ENCODE peak calls at places on chromosome 1, in four cellular contexts. One of them, this sample, is unnamed.

GRCh38 chr1:224542783-224543440 is 73.2 kb upstream of the CNIH3 start:
- DNase-seq in activated T-cell treated with anti-CD3 and anti-CD28 coated beads for 24 hours: peak; percentile 15
- DNase-seq in HS-5: peak; percentile 99
- DNase-seq in NCI-H1436: no peak
- DNase-seq in this sample: peak; percentile 99

GRCh38 chr1:10867138-10867721 is 70.8 kb upstream of the CASZ1 start:
- DNase-seq in activated T-cell treated with anti-CD3 and anti-CD28 coated beads for 24 hours: peak; percentile 39
- DNase-seq in HS-5: no peak
- DNase-seq in NCI-H1436: peak; percentile 67
- DNase-seq in this sample: peak; percentile 51

GRCh38 chr1:53329183-53329544 is 1.3 kb upstream of the LRP8 start:
- DNase-seq in activated T-cell treated with anti-CD3 and anti-CD28 coated beads for 24 hours: no peak
- DNase-seq in HS-5: no peak
- DNase-seq in NCI-H1436: no peak
- DNase-seq in this sample: no peak

GRCh38 chr1:231818342-231818741 is 191.8 kb downstream of the DISC1 start:
- DNase-seq in activated T-cell treated with anti-CD3 and anti-CD28 coated beads for 24 hours: no peak
- DNase-seq in HS-5: no peak
- DNase-seq in NCI-H1436: peak; percentile 74
- DNase-seq in this sample: no peak

GRCh38 chr1:65440915-65441314 is 20.4 kb downstream of the LEPR start:
- DNase-seq in activated T-cell treated with anti-CD3 and anti-CD28 coated beads for 24 hours: no peak
- DNase-seq in HS-5: no peak
- DNase-seq in NCI-H1436: no peak
- DNase-seq in this sample: peak; percentile 91

GRCh38 chr1:44316231-44316759 is 38.8 kb downstream of the ERI3 start:
- DNase-seq in activated T-cell treated with anti-CD3 and anti-CD28 coated beads for 24 hours: no peak
- DNase-seq in HS-5: no peak
- DNase-seq in NCI-H1436: peak; percentile 73
- DNase-seq in this sample: no peak

GRCh38 chr1:160222521-160222920 is 17.3 kb downstream of the PEA15 start:
- DNase-seq in activated T-cell treated with anti-CD3 and anti-CD28 coated beads for 24 hours: no peak
- DNase-seq in HS-5: no peak
- DNase-seq in NCI-H1436: no peak
- DNase-seq in this sample: no peak

GRCh38 chr1:223143760-223144248 is 756 bp upstream of the TLR5 start:
- DNase-seq in activated T-cell treated with anti-CD3 and anti-CD28 coated beads for 24 hours: no peak
- DNase-seq in HS-5: no peak
- DNase-seq in NCI-H1436: peak; percentile 89
- DNase-seq in this sample: no peak

GRCh38 chr1:196400478-196401453 is 207.5 kb downstream of the KCNT2 start:
- DNase-seq in activated T-cell treated with anti-CD3 and anti-CD28 coated beads for 24 hours: no peak
- DNase-seq in HS-5: no peak
- DNase-seq in NCI-H1436: no peak
- DNase-seq in this sample: peak; percentile 82

GRCh38 chr1:42041031-42041430 is 112.2 kb upstream of the GUCA2B start:
- DNase-seq in activated T-cell treated with anti-CD3 and anti-CD28 coated beads for 24 hours: no peak
- DNase-seq in HS-5: no peak
- DNase-seq in NCI-H1436: no peak
- DNase-seq in this sample: no peak

This sample was measured in EH.